ENCODE peak calls at places on chromosome 18, in five cellular contexts. E is thoracic aorta; N is activated T-helper 1 cell treated with anti-CD3 and anti-CD28 coated beads, Interleukin-12 subunit alpha, Interleukin-12 subunit beta, Interleukin-2, Interleukin-4 antibody, amounts not matched to agents 30 ng/mL and 10 ng/mL and 1 ng/mL, durations not matched to agents 14 hours and 24 hours and 36 hours; O is breast epithelium; C is aorta. R is an unnamed sample.

GRCh38 chr18:2387588-2387987 is 183.7 kb downstream of the METTL4 start:
- DNase-seq in E (no peak), N (no peak), O (no peak), C (no peak), R (no peak)

GRCh38 chr18:75111673-75112485 is 97.1 kb downstream of the PTGR3 start:
- DNase-seq in E (no peak), N (no peak), O (no peak), C (no peak), R (no peak)

GRCh38 chr18:24201699-24202687 is 63.1 kb downstream of the CABYR start:
- DNase-seq in E (no peak), N (no peak), O (no peak), C (no peak), R (no peak)

GRCh38 chr18:72762505-72763122 is 105.2 kb downstream of the NETO1 start:
- DNase-seq in E (no peak), N (no peak), O (no peak), C (no peak), R (no peak)

GRCh38 chr18:61333746-61334490 is 688 bp downstream of the CDH20 start:
- DNase-seq in E (no peak), N (no peak), O (no peak), C (peak), R (no peak)

GRCh38 chr18:80022613-80023012 is 11.6 kb upstream of the RBFA start:
- DNase-seq in E (no peak), N (no peak), O (no peak), C (no peak), R (no peak)

GRCh38 chr18:50466634-50467033 is 91.8 kb downstream of the SKA1 start:
- DNase-seq in E (no peak), N (no peak), O (no peak), C (no peak), R (no peak)

GRCh38 chr18:72541871-72542690 is 2.1 kb downstream of the CBLN2 start:
- DNase-seq in E (no peak), N (no peak), O (no peak), C (peak), R (no peak)

GRCh38 chr18:76564117-76564516 is 69.1 kb upstream of the ZNF516 start:
- DNase-seq in E (no peak), N (no peak), O (no peak), C (no peak), R (no peak)

GRCh38 chr18:75130591-75131274 is 78.2 kb downstream of the PTGR3 start:
- DNase-seq in E (no peak), N (no peak), O (no peak), C (no peak), R (no peak)

GRCh38 chr18:46470714-46471113 is 186.3 kb downstream of the LOXHD1 start:
- DNase-seq in E (no peak), N (no peak), O (no peak), C (no peak), R (no peak)

GRCh38 chr18:58590231-58590630 is 38.7 kb downstream of the ALPK2 start:
- DNase-seq in E (no peak), N (no peak), O (no peak), C (no peak), R (no peak)

GRCh38 chr18:58755304-58756010 is 84.2 kb downstream of the MALT1 start:
- DNase-seq in E (no peak), N (no peak), O (no peak), C (no peak), R (no peak)

GRCh38 chr18:26468931-26469340 is 79.4 kb downstream of the KCTD1 start:
- DNase-seq in E (no peak), N (no peak), O (no peak), C (no peak), R (no peak)

GRCh38 chr18:42258301-42258965 is 303.4 kb downstream of the PIK3C3 start:
- DNase-seq in E (no peak), N (no peak), O (no peak), C (no peak), R (no peak)

GRCh38 chr18:8212893-8213805 is 396.1 kb upstream of the RAB12 start:
- DNase-seq in E (no peak), N (no peak), O (no peak), C (no peak), R (no peak)

GRCh38 chr18:73316513-73316912 is 448.7 kb upstream of the NETO1 start:
- DNase-seq in E (no peak), N (no peak), O (no peak), C (no peak), R (no peak)

GRCh38 chr18:36643016-36643415 is 185.8 kb downstream of the TPGS2 start:
- DNase-seq in E (no peak), N (no peak), O (no peak), C (no peak), R (no peak)

GRCh38 chr18:70377317-70377799 is 88.5 kb downstream of the SOCS6 start:
- DNase-seq in E (no peak), N (no peak), O (no peak), C (no peak), R (no peak)